ENCODE peak calls at places on chromosomes 5 and 9, in seven cellular contexts. One of them, this sample, is unnamed.

GRCh38 chr5:76590027-76590426 is 33.2 kb downstream of the F2RL2 start:
- DNase-seq in NCI-H1105 treated with DMSO at 0.1 percent for 48 hours: no peak
- DNase-seq in ACHN: no peak
- DNase-seq in T1000: no peak
- DNase-seq in T-helper 1 cell: peak; percentile 40
- DNase-seq in NCI-H1092 treated with DMSO at 0.1 percent for 48 hours: no peak
- DNase-seq in midbrain: no peak
- DNase-seq in this sample: no peak

GRCh38 chr5:52661903-52662302 is 125.8 kb upstream of the ITGA1 start:
- DNase-seq in NCI-H1105 treated with DMSO at 0.1 percent for 48 hours: no peak
- DNase-seq in ACHN: no peak
- DNase-seq in T1000: no peak
- DNase-seq in T-helper 1 cell: no peak
- DNase-seq in NCI-H1092 treated with DMSO at 0.1 percent for 48 hours: no peak
- DNase-seq in midbrain: no peak
- DNase-seq in this sample: no peak

GRCh38 chr5:14036947-14037346 is 92.5 kb upstream of the DNAH5 start:
- DNase-seq in NCI-H1105 treated with DMSO at 0.1 percent for 48 hours: no peak
- DNase-seq in ACHN: peak; percentile 57
- DNase-seq in T1000: no peak
- DNase-seq in T-helper 1 cell: no peak
- DNase-seq in NCI-H1092 treated with DMSO at 0.1 percent for 48 hours: no peak
- DNase-seq in midbrain: no peak
- DNase-seq in this sample: no peak

GRCh38 chr9:13513262-13513661 is 233.8 kb upstream of the MPDZ start:
- DNase-seq in NCI-H1105 treated with DMSO at 0.1 percent for 48 hours: no peak
- DNase-seq in ACHN: no peak
- DNase-seq in T1000: no peak
- DNase-seq in T-helper 1 cell: no peak
- DNase-seq in NCI-H1092 treated with DMSO at 0.1 percent for 48 hours: no peak
- DNase-seq in midbrain: no peak
- DNase-seq in this sample: no peak

GRCh38 chr5:33936004-33936380 is 194 bp upstream of the RXFP3 start:
- DNase-seq in NCI-H1105 treated with DMSO at 0.1 percent for 48 hours: no peak
- DNase-seq in ACHN: peak; percentile 45
- DNase-seq in T1000: peak; percentile 82
- DNase-seq in T-helper 1 cell: peak; percentile 20
- DNase-seq in NCI-H1092 treated with DMSO at 0.1 percent for 48 hours: peak; percentile 46
- DNase-seq in midbrain: peak; percentile 53
- DNase-seq in this sample: peak; percentile 90

GRCh38 chr9:135415586-135415985 is 64.0 kb upstream of the PPP1R26 start:
- DNase-seq in NCI-H1105 treated with DMSO at 0.1 percent for 48 hours: no peak
- DNase-seq in ACHN: no peak
- DNase-seq in T1000: no peak
- DNase-seq in T-helper 1 cell: no peak
- DNase-seq in NCI-H1092 treated with DMSO at 0.1 percent for 48 hours: no peak
- DNase-seq in midbrain: no peak
- DNase-seq in this sample: no peak

GRCh38 chr5:138439537-138440225 is 824 bp downstream of the REEP2 start:
- DNase-seq in NCI-H1105 treated with DMSO at 0.1 percent for 48 hours: no peak
- DNase-seq in ACHN: no peak
- DNase-seq in T1000: no peak
- DNase-seq in T-helper 1 cell: no peak
- DNase-seq in NCI-H1092 treated with DMSO at 0.1 percent for 48 hours: peak; percentile 44
- DNase-seq in midbrain: no peak
- DNase-seq in this sample: no peak

GRCh38 chr5:161284445-161284844 is 262.1 kb downstream of the GABRB2 start:
- DNase-seq in NCI-H1105 treated with DMSO at 0.1 percent for 48 hours: no peak
- DNase-seq in ACHN: no peak
- DNase-seq in T1000: no peak
- DNase-seq in T-helper 1 cell: no peak
- DNase-seq in NCI-H1092 treated with DMSO at 0.1 percent for 48 hours: no peak
- DNase-seq in midbrain: no peak
- DNase-seq in this sample: no peak

GRCh38 chr5:115374057-115374775 is 77.8 kb upstream of the CCDC112 start:
- DNase-seq in NCI-H1105 treated with DMSO at 0.1 percent for 48 hours: no peak
- DNase-seq in ACHN: no peak
- DNase-seq in T1000: no peak
- DNase-seq in T-helper 1 cell: no peak
- DNase-seq in NCI-H1092 treated with DMSO at 0.1 percent for 48 hours: no peak
- DNase-seq in midbrain: no peak
- DNase-seq in this sample: no peak

GRCh38 chr5:150321784-150322183 is 19.1 kb upstream of the ARSI start:
- DNase-seq in NCI-H1105 treated with DMSO at 0.1 percent for 48 hours: no peak
- DNase-seq in ACHN: no peak
- DNase-seq in T1000: no peak
- DNase-seq in T-helper 1 cell: no peak
- DNase-seq in NCI-H1092 treated with DMSO at 0.1 percent for 48 hours: no peak
- DNase-seq in midbrain: no peak
- DNase-seq in this sample: no peak

GRCh38 chr5:6228257-6229250 is 149.8 kb downstream of the MED10 start:
- DNase-seq in NCI-H1105 treated with DMSO at 0.1 percent for 48 hours: no peak
- DNase-seq in ACHN: no peak
- DNase-seq in T1000: no peak
- DNase-seq in T-helper 1 cell: no peak
- DNase-seq in NCI-H1092 treated with DMSO at 0.1 percent for 48 hours: no peak
- DNase-seq in midbrain: no peak
- DNase-seq in this sample: no peak

GRCh38 chr9:77475641-77476473 is 172.3 kb downstream of the GNA14 start:
- DNase-seq in NCI-H1105 treated with DMSO at 0.1 percent for 48 hours: no peak
- DNase-seq in ACHN: no peak
- DNase-seq in T1000: no peak
- DNase-seq in T-helper 1 cell: peak; percentile 92
- DNase-seq in NCI-H1092 treated with DMSO at 0.1 percent for 48 hours: peak; percentile 43
- DNase-seq in midbrain: no peak
- DNase-seq in this sample: no peak

GRCh38 chr5:156020650-156021049 is 306.3 kb upstream of the SGCD start:
- DNase-seq in NCI-H1105 treated with DMSO at 0.1 percent for 48 hours: no peak
- DNase-seq in ACHN: no peak
- DNase-seq in T1000: no peak
- DNase-seq in T-helper 1 cell: no peak
- DNase-seq in NCI-H1092 treated with DMSO at 0.1 percent for 48 hours: no peak
- DNase-seq in midbrain: no peak
- DNase-seq in this sample: no peak

GRCh38 chr5:181243020-181243520 is 636 bp downstream of the RACK1 start:
- DNase-seq in NCI-H1105 treated with DMSO at 0.1 percent for 48 hours: no peak
- DNase-seq in ACHN: peak; percentile 9
- DNase-seq in T1000: no peak
- DNase-seq in T-helper 1 cell: peak; percentile 36
- DNase-seq in NCI-H1092 treated with DMSO at 0.1 percent for 48 hours: no peak
- DNase-seq in midbrain: no peak
- DNase-seq in this sample: no peak

GRCh38 chr9:4375424-4376195 is 75.7 kb upstream of the GLIS3 start:
- DNase-seq in NCI-H1105 treated with DMSO at 0.1 percent for 48 hours: peak; percentile 19
- DNase-seq in ACHN: peak; percentile 40
- DNase-seq in T1000: no peak
- DNase-seq in T-helper 1 cell: no peak
- DNase-seq in NCI-H1092 treated with DMSO at 0.1 percent for 48 hours: peak; percentile 32
- DNase-seq in midbrain: peak; percentile 30
- DNase-seq in this sample: no peak

GRCh38 chr5:168254013-168254693 is 37.3 kb upstream of the WWC1 start:
- DNase-seq in NCI-H1105 treated with DMSO at 0.1 percent for 48 hours: no peak
- DNase-seq in ACHN: no peak
- DNase-seq in T1000: no peak
- DNase-seq in T-helper 1 cell: no peak
- DNase-seq in NCI-H1092 treated with DMSO at 0.1 percent for 48 hours: no peak
- DNase-seq in midbrain: no peak
- DNase-seq in this sample: no peak